ENCODE peak calls at places on chromosome 4, in four cellular contexts. P is IMR-90, O is T-helper 1 cell, A is left lung. L is an unnamed sample.

GRCh38 chr4:126404549-126404948 is 1089.8 kb downstream of the FAT4 start:
- DNase-seq in P (peak), O (no peak), A (no peak), L (no peak)

GRCh38 chr4:30856795-30857564 is 136.8 kb downstream of the PCDH7 start:
- DNase-seq in P (no peak), O (no peak), A (no peak), L (no peak)

GRCh38 chr4:118751634-118752293 is 66.6 kb downstream of the METTL14 start:
- DNase-seq in P (peak), O (no peak), A (no peak), L (no peak)

GRCh38 chr4:3372933-3373465 is 68.8 kb upstream of the HGFAC start:
- DNase-seq in P (no peak), O (no peak), A (peak), L (no peak)

GRCh38 chr4:26176621-26177121 is 144.1 kb upstream of the RBPJ start:
- DNase-seq in P (peak), O (no peak), A (peak), L (no peak)

GRCh38 chr4:2353222-2354107 is 65.0 kb downstream of the ZFYVE28 start:
- DNase-seq in P (no peak), O (no peak), A (no peak), L (no peak)

GRCh38 chr4:70544279-70544870 is 26.0 kb downstream of the AMTN start:
- DNase-seq in P (peak), O (no peak), A (no peak), L (peak)

GRCh38 chr4:111934294-111934693 is 211.0 kb upstream of the FAM241A start:
- DNase-seq in P (no peak), O (no peak), A (no peak), L (no peak)

GRCh38 chr4:70654605-70655011 is 11.7 kb downstream of the JCHAIN start:
- DNase-seq in P (peak), O (no peak), A (no peak), L (no peak)